ENCODE peak calls at places on chromosomes 16 and 17, in five cellular contexts. C is ACHN; P is activated effector memory CD4-positive, alpha-beta T cell treated with Interleukin-2 at 50 U/mL for 16 hours; U is activated T-cell treated with anti-CD3 and anti-CD28 coated beads for 1 hour; W is dermis blood vessel endothelial cell. E is an unnamed sample.

GRCh38 chr17:61331886-61332285 is 67.8 kb upstream of the TBX2 start:
- DNase-seq in C (no peak), P (no peak), U (no peak), W (no peak), E (no peak)

GRCh38 chr16:79768594-79768993 is 168.1 kb upstream of the MAF start:
- DNase-seq in C (peak), P (no peak), U (no peak), W (no peak), E (no peak)

GRCh38 chr16:6957676-6958075 is 375.0 kb upstream of the RBFOX1 start:
- DNase-seq in C (no peak), P (no peak), U (no peak), W (no peak), E (no peak)

GRCh38 chr17:40452074-40452787 is 9.0 kb downstream of the IGFBP4 start:
- DNase-seq in C (no peak), P (no peak), U (no peak), W (peak), E (no peak)

GRCh38 chr17:80720624-80721577 is 176.3 kb downstream of the RPTOR start:
- DNase-seq in C (peak), P (peak), U (peak), W (peak), E (peak)

GRCh38 chr16:59543641-59544040 is 809.5 kb upstream of the GOT2 start:
- DNase-seq in C (no peak), P (no peak), U (no peak), W (no peak), E (no peak)

GRCh38 chr16:2365895-2366294 is 25.4 kb upstream of the ABCA3 start:
- DNase-seq in C (no peak), P (no peak), U (no peak), W (peak), E (no peak)

GRCh38 chr17:36510636-36511035 is 24.0 kb downstream of the MYO19 start:
- DNase-seq in C (no peak), P (no peak), U (no peak), W (no peak), E (no peak)